ENCODE peak calls at places on chromosomes 7 and 10, in ten cellular contexts. One of them, this sample, is unnamed.

GRCh38 chr7:73811760-73812168 is 19.0 kb upstream of the CLDN4 start:
- DNase-seq in astrocyte of the cerebellum: peak
- DNase-seq in heart right ventricle: peak
- DNase-seq in astrocyte of the spinal cord: peak
- DNase-seq in thoracic aorta: no peak
- DNase-seq in right atrium auricular region: peak
- DNase-seq in progenitor cell of endocrine pancreas: peak
- DNase-seq in Caco-2: peak
- DNase-seq in esophagus squamous epithelium: no peak
- DNase-seq in activated CD8-positive, alpha-beta T cell treated with anti-CD3 and anti-CD28 coated beads for 36 hours: peak
- DNase-seq in this sample: no peak

GRCh38 chr10:7408494-7409044 is 2.3 kb downstream of the SFMBT2 start:
- DNase-seq in Caco-2: no peak
- DNase-seq in esophagus squamous epithelium: no peak
- DNase-seq in heart right ventricle: peak
- DNase-seq in astrocyte of the spinal cord: peak
- DNase-seq in astrocyte of the cerebellum: no peak
- DNase-seq in right atrium auricular region: no peak
- DNase-seq in progenitor cell of endocrine pancreas: peak
- DNase-seq in thoracic aorta: no peak
- DNase-seq in activated CD8-positive, alpha-beta T cell treated with anti-CD3 and anti-CD28 coated beads for 36 hours: peak
- DNase-seq in this sample: no peak

GRCh38 chr10:79384773-79385391 is 37.6 kb downstream of the PPIF start:
- DNase-seq in esophagus squamous epithelium: no peak
- DNase-seq in activated CD8-positive, alpha-beta T cell treated with anti-CD3 and anti-CD28 coated beads for 36 hours: no peak
- DNase-seq in right atrium auricular region: no peak
- DNase-seq in Caco-2: no peak
- DNase-seq in thoracic aorta: no peak
- DNase-seq in heart right ventricle: no peak
- DNase-seq in astrocyte of the spinal cord: no peak
- DNase-seq in astrocyte of the cerebellum: no peak
- DNase-seq in progenitor cell of endocrine pancreas: peak
- DNase-seq in this sample: peak

GRCh38 chr10:30835146-30835545 is 196.5 kb downstream of the ZNF438 start:
- DNase-seq in esophagus squamous epithelium: no peak
- DNase-seq in astrocyte of the cerebellum: no peak
- DNase-seq in astrocyte of the spinal cord: no peak
- DNase-seq in thoracic aorta: no peak
- DNase-seq in Caco-2: no peak
- DNase-seq in heart right ventricle: no peak
- DNase-seq in progenitor cell of endocrine pancreas: no peak
- DNase-seq in right atrium auricular region: no peak
- DNase-seq in activated CD8-positive, alpha-beta T cell treated with anti-CD3 and anti-CD28 coated beads for 36 hours: no peak
- DNase-seq in this sample: no peak

GRCh38 chr10:96858038-96858705 is 26.1 kb downstream of the LCOR start:
- DNase-seq in progenitor cell of endocrine pancreas: no peak
- DNase-seq in thoracic aorta: no peak
- DNase-seq in astrocyte of the cerebellum: no peak
- DNase-seq in esophagus squamous epithelium: no peak
- DNase-seq in activated CD8-positive, alpha-beta T cell treated with anti-CD3 and anti-CD28 coated beads for 36 hours: no peak
- DNase-seq in right atrium auricular region: no peak
- DNase-seq in Caco-2: no peak
- DNase-seq in astrocyte of the spinal cord: peak
- DNase-seq in heart right ventricle: no peak
- DNase-seq in this sample: no peak

GRCh38 chr10:119726291-119727261 is 726 bp downstream of the INPP5F start:
- DNase-seq in right atrium auricular region: no peak
- DNase-seq in astrocyte of the spinal cord: no peak
- DNase-seq in progenitor cell of endocrine pancreas: peak
- DNase-seq in heart right ventricle: no peak
- DNase-seq in Caco-2: peak
- DNase-seq in esophagus squamous epithelium: no peak
- DNase-seq in thoracic aorta: no peak
- DNase-seq in activated CD8-positive, alpha-beta T cell treated with anti-CD3 and anti-CD28 coated beads for 36 hours: peak
- DNase-seq in astrocyte of the cerebellum: no peak
- DNase-seq in this sample: peak

GRCh38 chr10:24485299-24485698 is 238.4 kb downstream of the ARHGAP21 start:
- DNase-seq in esophagus squamous epithelium: no peak
- DNase-seq in thoracic aorta: no peak
- DNase-seq in heart right ventricle: no peak
- DNase-seq in progenitor cell of endocrine pancreas: no peak
- DNase-seq in activated CD8-positive, alpha-beta T cell treated with anti-CD3 and anti-CD28 coated beads for 36 hours: no peak
- DNase-seq in Caco-2: no peak
- DNase-seq in astrocyte of the spinal cord: no peak
- DNase-seq in astrocyte of the cerebellum: no peak
- DNase-seq in right atrium auricular region: no peak
- DNase-seq in this sample: no peak

GRCh38 chr7:64314493-64315020 is 796 bp downstream of the ZNF736 start:
- DNase-seq in esophagus squamous epithelium: no peak
- DNase-seq in right atrium auricular region: no peak
- DNase-seq in astrocyte of the spinal cord: no peak
- DNase-seq in activated CD8-positive, alpha-beta T cell treated with anti-CD3 and anti-CD28 coated beads for 36 hours: peak
- DNase-seq in Caco-2: no peak
- DNase-seq in heart right ventricle: no peak
- DNase-seq in progenitor cell of endocrine pancreas: no peak
- DNase-seq in astrocyte of the cerebellum: no peak
- DNase-seq in thoracic aorta: no peak
- DNase-seq in this sample: no peak

GRCh38 chr10:97207756-97208346 is 22.1 kb upstream of the SLIT1 start:
- DNase-seq in thoracic aorta: no peak
- DNase-seq in right atrium auricular region: peak
- DNase-seq in esophagus squamous epithelium: no peak
- DNase-seq in heart right ventricle: no peak
- DNase-seq in activated CD8-positive, alpha-beta T cell treated with anti-CD3 and anti-CD28 coated beads for 36 hours: no peak
- DNase-seq in astrocyte of the cerebellum: no peak
- DNase-seq in astrocyte of the spinal cord: peak
- DNase-seq in Caco-2: no peak
- DNase-seq in progenitor cell of endocrine pancreas: no peak
- DNase-seq in this sample: no peak

GRCh38 chr7:45456747-45457146 is 117.4 kb upstream of the ADCY1 start:
- DNase-seq in right atrium auricular region: no peak
- DNase-seq in esophagus squamous epithelium: no peak
- DNase-seq in astrocyte of the cerebellum: peak
- DNase-seq in heart right ventricle: no peak
- DNase-seq in progenitor cell of endocrine pancreas: no peak
- DNase-seq in Caco-2: no peak
- DNase-seq in astrocyte of the spinal cord: peak
- DNase-seq in thoracic aorta: no peak
- DNase-seq in activated CD8-positive, alpha-beta T cell treated with anti-CD3 and anti-CD28 coated beads for 36 hours: no peak
- DNase-seq in this sample: no peak

GRCh38 chr10:35201234-35201633 is 74.6 kb downstream of the CREM start:
- DNase-seq in activated CD8-positive, alpha-beta T cell treated with anti-CD3 and anti-CD28 coated beads for 36 hours: no peak
- DNase-seq in astrocyte of the spinal cord: no peak
- DNase-seq in thoracic aorta: no peak
- DNase-seq in heart right ventricle: no peak
- DNase-seq in right atrium auricular region: no peak
- DNase-seq in astrocyte of the cerebellum: no peak
- DNase-seq in esophagus squamous epithelium: no peak
- DNase-seq in Caco-2: no peak
- DNase-seq in progenitor cell of endocrine pancreas: no peak
- DNase-seq in this sample: no peak

GRCh38 chr7:555551-556160 is 36.0 kb upstream of the PDGFA start:
- DNase-seq in astrocyte of the cerebellum: no peak
- DNase-seq in right atrium auricular region: no peak
- DNase-seq in thoracic aorta: no peak
- DNase-seq in activated CD8-positive, alpha-beta T cell treated with anti-CD3 and anti-CD28 coated beads for 36 hours: no peak
- DNase-seq in astrocyte of the spinal cord: no peak
- DNase-seq in progenitor cell of endocrine pancreas: no peak
- DNase-seq in heart right ventricle: no peak
- DNase-seq in Caco-2: no peak
- DNase-seq in esophagus squamous epithelium: no peak
- DNase-seq in this sample: no peak

GRCh38 chr10:124611738-124612137 is 132.4 kb downstream of the FAM53B start:
- DNase-seq in astrocyte of the spinal cord: no peak
- DNase-seq in thoracic aorta: no peak
- DNase-seq in heart right ventricle: no peak
- DNase-seq in esophagus squamous epithelium: no peak
- DNase-seq in astrocyte of the cerebellum: no peak
- DNase-seq in right atrium auricular region: no peak
- DNase-seq in activated CD8-positive, alpha-beta T cell treated with anti-CD3 and anti-CD28 coated beads for 36 hours: peak
- DNase-seq in Caco-2: no peak
- DNase-seq in progenitor cell of endocrine pancreas: no peak
- DNase-seq in this sample: no peak

GRCh38 chr7:8441602-8442294 is 8.3 kb downstream of the NXPH1 start:
- DNase-seq in right atrium auricular region: no peak
- DNase-seq in esophagus squamous epithelium: no peak
- DNase-seq in heart right ventricle: no peak
- DNase-seq in astrocyte of the spinal cord: no peak
- DNase-seq in astrocyte of the cerebellum: no peak
- DNase-seq in activated CD8-positive, alpha-beta T cell treated with anti-CD3 and anti-CD28 coated beads for 36 hours: no peak
- DNase-seq in progenitor cell of endocrine pancreas: no peak
- DNase-seq in Caco-2: no peak
- DNase-seq in thoracic aorta: no peak
- DNase-seq in this sample: no peak

GRCh38 chr10:83603708-83604107 is 535.6 kb upstream of the GHITM start:
- DNase-seq in esophagus squamous epithelium: no peak
- DNase-seq in astrocyte of the cerebellum: no peak
- DNase-seq in progenitor cell of endocrine pancreas: no peak
- DNase-seq in thoracic aorta: no peak
- DNase-seq in astrocyte of the spinal cord: peak
- DNase-seq in activated CD8-positive, alpha-beta T cell treated with anti-CD3 and anti-CD28 coated beads for 36 hours: peak
- DNase-seq in heart right ventricle: no peak
- DNase-seq in Caco-2: no peak
- DNase-seq in right atrium auricular region: no peak
- DNase-seq in this sample: no peak

GRCh38 chr10:47195274-47195885 is 104.6 kb upstream of the GDF10 start:
- DNase-seq in activated CD8-positive, alpha-beta T cell treated with anti-CD3 and anti-CD28 coated beads for 36 hours: peak
- DNase-seq in thoracic aorta: no peak
- DNase-seq in right atrium auricular region: peak
- DNase-seq in astrocyte of the spinal cord: no peak
- DNase-seq in progenitor cell of endocrine pancreas: no peak
- DNase-seq in Caco-2: no peak
- DNase-seq in astrocyte of the cerebellum: no peak
- DNase-seq in esophagus squamous epithelium: no peak
- DNase-seq in heart right ventricle: no peak
- DNase-seq in this sample: no peak

GRCh38 chr7:75762350-75762917 is 9.6 kb downstream of the CCL26 start:
- DNase-seq in astrocyte of the spinal cord: peak
- DNase-seq in astrocyte of the cerebellum: no peak
- DNase-seq in thoracic aorta: no peak
- DNase-seq in activated CD8-positive, alpha-beta T cell treated with anti-CD3 and anti-CD28 coated beads for 36 hours: no peak
- DNase-seq in right atrium auricular region: no peak
- DNase-seq in progenitor cell of endocrine pancreas: no peak
- DNase-seq in esophagus squamous epithelium: no peak
- DNase-seq in Caco-2: no peak
- DNase-seq in heart right ventricle: no peak
- DNase-seq in this sample: no peak
- TF ChIP-seq CTCF in astrocyte of the spinal cord: peak
- TF ChIP-seq CTCF in astrocyte of the cerebellum: peak
- TF ChIP-seq CTCF in thoracic aorta: peak
- TF ChIP-seq CTCF in activated CD8-positive, alpha-beta T cell treated with anti-CD3 and anti-CD28 coated beads for 36 hours: peak
- TF ChIP-seq CTCF in right atrium auricular region: peak
- TF ChIP-seq CTCF in progenitor cell of endocrine pancreas: peak
- TF ChIP-seq CTCF in esophagus squamous epithelium: peak
- TF ChIP-seq CTCF in Caco-2: peak
- TF ChIP-seq CTCF in heart right ventricle: peak
- TF ChIP-seq CTCF in this sample: peak

GRCh38 chr10:20888620-20889337 is 8.3 kb downstream of the NEBL start:
- DNase-seq in astrocyte of the cerebellum: no peak
- DNase-seq in progenitor cell of endocrine pancreas: no peak
- DNase-seq in astrocyte of the spinal cord: no peak
- DNase-seq in activated CD8-positive, alpha-beta T cell treated with anti-CD3 and anti-CD28 coated beads for 36 hours: no peak
- DNase-seq in heart right ventricle: no peak
- DNase-seq in esophagus squamous epithelium: no peak
- DNase-seq in thoracic aorta: no peak
- DNase-seq in right atrium auricular region: no peak
- DNase-seq in Caco-2: no peak
- DNase-seq in this sample: no peak
- TF ChIP-seq CTCF in astrocyte of the cerebellum: no peak
- TF ChIP-seq CTCF in progenitor cell of endocrine pancreas: no peak
- TF ChIP-seq CTCF in astrocyte of the spinal cord: no peak
- TF ChIP-seq CTCF in activated CD8-positive, alpha-beta T cell treated with anti-CD3 and anti-CD28 coated beads for 36 hours: no peak
- TF ChIP-seq CTCF in heart right ventricle: no peak
- TF ChIP-seq CTCF in esophagus squamous epithelium: no peak
- TF ChIP-seq CTCF in thoracic aorta: no peak
- TF ChIP-seq CTCF in right atrium auricular region: no peak
- TF ChIP-seq CTCF in Caco-2: no peak
- TF ChIP-seq CTCF in this sample: no peak

DNA sequence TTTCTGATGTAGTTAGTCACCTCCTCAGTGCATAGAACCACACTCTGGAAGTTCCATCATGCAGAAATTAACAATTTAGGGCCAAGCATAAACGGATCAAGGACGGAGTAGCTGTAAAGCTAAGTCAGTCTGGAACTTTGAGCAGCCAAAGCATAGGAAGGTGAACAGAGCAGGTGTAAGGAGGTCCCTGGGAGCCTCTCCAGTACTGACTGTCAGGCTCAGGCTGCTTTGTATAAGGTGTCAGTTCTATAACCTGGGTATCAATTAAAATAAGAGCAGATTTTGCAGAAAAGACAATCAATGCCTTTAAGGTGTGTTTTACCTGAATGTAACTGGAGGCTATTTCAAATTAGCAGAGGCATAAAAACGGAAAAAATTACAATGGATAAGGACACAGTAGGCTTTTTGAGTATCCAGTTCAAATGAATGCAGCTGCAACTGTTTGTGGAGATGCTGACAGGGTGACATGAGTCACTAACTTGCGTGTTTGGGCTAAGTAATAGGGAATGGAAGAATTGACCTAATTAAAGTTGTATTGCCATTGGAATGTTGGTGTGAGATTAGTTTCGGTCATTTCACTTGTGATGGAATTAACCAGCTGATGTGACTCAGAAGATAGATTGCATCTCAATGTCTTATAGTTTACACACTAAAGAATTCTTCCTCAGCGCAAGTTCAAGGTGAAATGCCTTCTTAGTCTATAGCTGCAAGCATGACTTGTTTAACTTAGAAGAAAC is 417.9 kb upstream of the CNTNAP2 start:
- DNase-seq in activated CD8-positive, alpha-beta T cell treated with anti-CD3 and anti-CD28 coated beads for 36 hours: no peak
- DNase-seq in heart right ventricle: no peak
- DNase-seq in thoracic aorta: no peak
- DNase-seq in Caco-2: no peak
- DNase-seq in astrocyte of the spinal cord: peak
- DNase-seq in astrocyte of the cerebellum: peak
- DNase-seq in progenitor cell of endocrine pancreas: no peak
- DNase-seq in esophagus squamous epithelium: no peak
- DNase-seq in right atrium auricular region: no peak
- DNase-seq in this sample: no peak
- TF ChIP-seq CTCF in activated CD8-positive, alpha-beta T cell treated with anti-CD3 and anti-CD28 coated beads for 36 hours: no peak
- TF ChIP-seq CTCF in heart right ventricle: no peak
- TF ChIP-seq CTCF in thoracic aorta: no peak
- TF ChIP-seq CTCF in Caco-2: no peak
- TF ChIP-seq CTCF in astrocyte of the spinal cord: no peak
- TF ChIP-seq CTCF in astrocyte of the cerebellum: no peak
- TF ChIP-seq CTCF in progenitor cell of endocrine pancreas: no peak
- TF ChIP-seq CTCF in esophagus squamous epithelium: no peak
- TF ChIP-seq CTCF in right atrium auricular region: no peak
- TF ChIP-seq CTCF in this sample: no peak

DNA sequence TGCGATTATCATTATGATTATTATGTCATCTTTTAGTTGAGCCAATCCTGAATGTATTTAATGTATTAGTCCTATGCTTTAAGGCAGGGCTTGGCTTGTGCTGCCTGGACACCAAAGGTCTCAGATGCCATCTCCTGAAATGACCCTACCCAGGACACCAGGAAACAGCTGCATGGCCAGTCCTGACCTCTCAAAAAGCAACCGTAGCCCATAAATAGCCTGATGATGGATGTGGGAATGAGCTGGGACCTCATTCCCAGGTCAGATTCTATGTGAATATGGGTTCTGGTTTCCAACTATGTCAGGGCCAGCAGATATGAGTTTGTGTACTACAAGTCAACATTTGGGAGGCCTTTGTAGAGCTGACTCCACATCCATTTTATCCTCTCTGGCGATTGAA is 438.4 kb downstream of the NRG3 start:
- DNase-seq in right atrium auricular region: no peak
- DNase-seq in astrocyte of the spinal cord: no peak
- DNase-seq in esophagus squamous epithelium: no peak
- DNase-seq in astrocyte of the cerebellum: no peak
- DNase-seq in activated CD8-positive, alpha-beta T cell treated with anti-CD3 and anti-CD28 coated beads for 36 hours: no peak
- DNase-seq in heart right ventricle: no peak
- DNase-seq in thoracic aorta: no peak
- DNase-seq in progenitor cell of endocrine pancreas: no peak
- DNase-seq in Caco-2: no peak
- DNase-seq in this sample: no peak
- TF ChIP-seq CTCF in right atrium auricular region: no peak
- TF ChIP-seq CTCF in astrocyte of the spinal cord: no peak
- TF ChIP-seq CTCF in esophagus squamous epithelium: no peak
- TF ChIP-seq CTCF in astrocyte of the cerebellum: no peak
- TF ChIP-seq CTCF in activated CD8-positive, alpha-beta T cell treated with anti-CD3 and anti-CD28 coated beads for 36 hours: no peak
- TF ChIP-seq CTCF in heart right ventricle: no peak
- TF ChIP-seq CTCF in thoracic aorta: no peak
- TF ChIP-seq CTCF in progenitor cell of endocrine pancreas: no peak
- TF ChIP-seq CTCF in Caco-2: no peak
- TF ChIP-seq CTCF in this sample: no peak